ENCODE peak calls at places on chromosomes 3 and 15, in ten cellular contexts. S, F, Y, U, E, T, N, D, K and Q are unnamed samples.

GRCh38 chr3:156285626-156286025 is 165.2 kb downstream of the KCNAB1 start:
- DNase-seq in Y (no peak), T (no peak), N (no peak), F (no peak), U (no peak), E (no peak), D (no peak), S (no peak), K (no peak), Q (no peak)

GRCh38 chr3:62703423-62704167 is 171.6 kb downstream of the CADPS start:
- DNase-seq in N (no peak), T (no peak), K (no peak), E (no peak), U (no peak), D (no peak), F (no peak), S (no peak), Y (no peak), Q (no peak)

GRCh38 chr3:4478226-4478625 is 11.2 kb upstream of the SUMF1 start:
- DNase-seq in E (no peak), Y (no peak), K (no peak), U (no peak), T (no peak), N (no peak), D (no peak), F (no peak), S (no peak), Q (no peak)

GRCh38 chr3:189267981-189268613 is 96.3 kb downstream of the TPRG1 start:
- DNase-seq in Y (peak), F (peak), E (peak), N (peak), U (no peak), T (no peak), S (no peak), D (no peak), K (no peak), Q (no peak)

GRCh38 chr15:46872591-46872990 is 844.7 kb upstream of the SEMA6D start:
- DNase-seq in F (no peak), E (no peak), Y (no peak), T (no peak), D (no peak), S (no peak), N (no peak), U (no peak), K (no peak), Q (no peak)

GRCh38 chr3:72665701-72666443 is 182.4 kb downstream of the SHQ1 start:
- DNase-seq in F (peak), D (peak), S (peak), Y (no peak), U (peak), K (peak), E (peak), N (no peak), T (peak), Q (peak)

GRCh38 chr15:39591141-39591895 is 10.4 kb downstream of the THBS1 start:
- DNase-seq in N (peak), E (no peak), T (no peak), U (no peak), F (no peak), D (no peak), S (no peak), K (peak), Y (no peak), Q (no peak)

GRCh38 chr15:87713405-87713995 is 543.0 kb downstream of the NTRK3 start:
- DNase-seq in K (no peak), U (no peak), T (no peak), S (no peak), F (no peak), E (no peak), N (no peak), Y (no peak), D (no peak), Q (no peak)

GRCh38 chr3:9193633-9194032 is 55.8 kb downstream of the SRGAP3 start:
- DNase-seq in K (no peak), D (no peak), F (no peak), N (no peak), U (no peak), T (no peak), Y (no peak), E (no peak), S (no peak), Q (no peak)

GRCh38 chr3:72123908-72124441 is 339.0 kb upstream of the PROK2 start:
- DNase-seq in T (no peak), N (peak), U (peak), K (peak), D (no peak), Y (peak), E (peak), S (peak), F (peak), Q (peak)

GRCh38 chr3:58686847-58687246 is 20.3 kb upstream of the FAM3D start:
- DNase-seq in D (no peak), N (no peak), S (no peak), E (no peak), K (no peak), F (no peak), Y (no peak), T (no peak), U (no peak), Q (no peak)

GRCh38 chr3:126295407-126295939 is 61.7 kb downstream of the KLF15 start:
- DNase-seq in N (no peak), Y (no peak), D (no peak), U (no peak), F (no peak), E (no peak), K (no peak), S (no peak), T (no peak), Q (no peak)

GRCh38 chr3:78734048-78734637 is 1033.7 kb downstream of the ROBO1 start:
- DNase-seq in Y (peak), F (no peak), D (no peak), N (peak), T (no peak), E (no peak), K (no peak), U (no peak), S (no peak), Q (no peak)

GRCh38 chr3:51819709-51820406 is 40.8 kb upstream of the IQCF6 start:
- DNase-seq in T (no peak), E (no peak), N (no peak), S (no peak), F (peak), K (no peak), D (no peak), Y (no peak), U (no peak), Q (no peak)

GRCh38 chr15:91216000-91216399 is 115.9 kb downstream of the SV2B start:
- DNase-seq in S (no peak), U (no peak), D (no peak), T (no peak), E (no peak), N (no peak), F (no peak), Y (no peak), K (no peak), Q (no peak)

GRCh38 chr15:82805994-82806406 is at the start of gene FSD2:
- DNase-seq in Y (no peak), D (no peak), U (no peak), N (no peak), E (no peak), T (peak), F (no peak), K (peak), S (peak), Q (no peak)

GRCh38 chr15:75347222-75348033 is 589 bp downstream of the NEIL1 start:
- DNase-seq in U (peak), D (peak), Y (no peak), N (no peak), E (no peak), F (peak), K (peak), T (peak), S (peak), Q (peak)

GRCh38 chr15:44657378-44657777 is 6.1 kb downstream of the SPG11 start:
- DNase-seq in N (no peak), D (no peak), S (no peak), E (no peak), Y (no peak), F (no peak), U (no peak), K (no peak), T (no peak), Q (no peak)

GRCh38 chr3:178419078-178419477 is 117.2 kb upstream of the KCNMB2 start:
- DNase-seq in D (no peak), K (no peak), E (no peak), U (no peak), Y (no peak), S (no peak), F (no peak), T (no peak), N (peak), Q (no peak)

GRCh38 chr15:97023131-97023844 is 692.8 kb downstream of the NR2F2 start:
- DNase-seq in Y (no peak), E (no peak), F (no peak), T (no peak), K (no peak), D (no peak), S (no peak), U (no peak), N (no peak), Q (no peak)

GRCh38 chr3:184037816-184038215 is 6.3 kb downstream of the HTR3D start:
- DNase-seq in S (no peak), F (peak), Y (no peak), D (no peak), T (no peak), E (no peak), U (no peak), N (no peak), K (no peak), Q (no peak)

GRCh38 chr15:49041406-49041805 is 4.8 kb downstream of the SECISBP2L start:
- DNase-seq in D (no peak), U (no peak), F (no peak), S (no peak), T (no peak), K (no peak), E (no peak), Y (no peak), N (peak), Q (no peak)

GRCh38 chr15:99433026-99433756 is 132.6 kb upstream of the MEF2A start:
- DNase-seq in K (peak), Y (no peak), N (peak), T (peak), U (no peak), E (no peak), D (no peak), S (peak), F (no peak), Q (no peak)

GRCh38 chr3:187040637-187041361 is 98.5 kb downstream of the RPL39L start:
- DNase-seq in F (no peak), D (no peak), K (no peak), U (no peak), E (peak), S (no peak), N (peak), T (peak), Y (no peak), Q (peak)

GRCh38 chr15:79987969-79988368 is 17.0 kb upstream of the BCL2A1 start:
- DNase-seq in E (no peak), N (no peak), F (no peak), D (no peak), T (no peak), K (no peak), U (no peak), S (no peak), Y (no peak), Q (no peak)

GRCh38 chr3:184417619-184418327 is 37.9 kb downstream of the CHRD start:
- DNase-seq in Y (no peak), E (peak), T (peak), N (peak), S (peak), F (peak), K (peak), U (peak), D (peak), Q (peak)

GRCh38 chr3:24628523-24629258 is 134.0 kb upstream of the THRB start:
- DNase-seq in Y (no peak), U (no peak), K (no peak), E (no peak), S (no peak), N (no peak), D (no peak), F (no peak), T (no peak), Q (no peak)

GRCh38 chr3:127984241-127984975 is 67.8 kb upstream of the SEC61A1 start:
- DNase-seq in K (no peak), S (no peak), D (no peak), Y (peak), E (no peak), U (no peak), F (no peak), N (peak), T (no peak), Q (no peak)

GRCh38 chr15:91795281-91795680 is 58.2 kb upstream of the SLCO3A1 start:
- DNase-seq in Y (no peak), U (no peak), S (no peak), F (no peak), N (no peak), K (no peak), T (no peak), E (no peak), D (no peak), Q (no peak)

GRCh38 chr3:123628996-123629746 is 44.3 kb upstream of the HACD2 start:
- DNase-seq in F (no peak), K (no peak), S (no peak), D (no peak), U (no peak), Y (no peak), T (no peak), E (no peak), N (no peak), Q (no peak)

GRCh38 chr15:53811530-53811929 is 52.1 kb upstream of the WDR72 start:
- DNase-seq in T (no peak), U (no peak), Y (no peak), E (no peak), F (no peak), S (no peak), D (no peak), N (peak), K (no peak), Q (no peak)

GRCh38 chr3:82736696-82737277 is 975.3 kb upstream of the GBE1 start:
- DNase-seq in S (no peak), F (no peak), D (no peak), E (no peak), N (no peak), T (no peak), U (no peak), K (no peak), Y (no peak), Q (no peak)

GRCh38 chr15:80426316-80426715 is 22.1 kb downstream of the ARNT2 start:
- DNase-seq in K (no peak), E (no peak), F (no peak), U (no peak), D (no peak), Y (no peak), N (no peak), S (no peak), T (no peak), Q (no peak)

GRCh38 chr3:136444581-136444980 is 194.4 kb downstream of the PCCB start:
- DNase-seq in T (no peak), U (no peak), D (no peak), E (no peak), K (no peak), N (peak), Y (no peak), S (no peak), F (no peak), Q (no peak)

GRCh38 chr15:78989701-78990248 is 44.9 kb upstream of the CTSH start:
- DNase-seq in K (no peak), E (no peak), T (no peak), N (no peak), F (no peak), D (no peak), S (no peak), Y (no peak), U (no peak), Q (no peak)

GRCh38 chr3:33911525-33912322 is 113.3 kb downstream of the PDCD6IP start:
- DNase-seq in T (no peak), E (peak), N (peak), U (no peak), F (no peak), D (no peak), S (no peak), Y (no peak), K (no peak), Q (no peak)

GRCh38 chr3:14388200-14388599 is 14.2 kb upstream of the SLC6A6 start:
- DNase-seq in N (no peak), D (no peak), E (peak), K (no peak), S (no peak), T (no peak), U (no peak), Y (no peak), F (no peak), Q (no peak)

GRCh38 chr15:65072027-65072426 is 4.2 kb upstream of the RASL12 start:
- DNase-seq in E (no peak), T (no peak), Y (no peak), D (no peak), U (no peak), S (no peak), N (peak), F (no peak), K (no peak), Q (no peak)

GRCh38 chr3:71978150-71978721 is 193.3 kb upstream of the PROK2 start:
- DNase-seq in N (no peak), E (no peak), F (no peak), T (no peak), Y (no peak), D (no peak), S (peak), U (no peak), K (no peak), Q (no peak)

GRCh38 chr3:85007195-85008094 is 48.7 kb downstream of the CADM2 start:
- DNase-seq in N (no peak), F (no peak), K (no peak), U (no peak), D (no peak), E (no peak), T (no peak), Y (no peak), S (no peak), Q (no peak)